ENCODE peak calls at places on chromosomes 3 and 15, in five cellular contexts. Y, U, M, H and F are unnamed samples.
A peak's percentile ranks its signal among the peaks of the same experiment; 100 is the strongest.

GRCh38 chr15:43082509-43082908 is 23.3 kb downstream of the UBR1 start:
- DNase-seq in Y (no peak), H (no peak), M (no peak), U (no peak), F (no peak)

GRCh38 chr3:184156522-184156955 is 1.4 kb downstream of the DVL3 start:
- DNase-seq in Y (peak; percentile 24), U (no peak), H (no peak), M (peak; percentile 91), F (no peak)

GRCh38 chr3:62252614-62253147 is 120.7 kb downstream of the FEZF2 start:
- DNase-seq in M (no peak), Y (no peak), H (no peak), U (no peak), F (no peak)

GRCh38 chr3:193149998-193150397 is 91.0 kb upstream of the PLAAT1 start:
- DNase-seq in Y (no peak), M (no peak), U (no peak), H (no peak), F (no peak)

GRCh38 chr3:119559441-119559963 is at the start of gene CD80:
- DNase-seq in Y (peak; percentile 45), U (peak; percentile 65), M (no peak), H (peak; percentile 14), F (no peak)

GRCh38 chr3:194351080-194351672 is at the start of gene CPN2:
- DNase-seq in U (no peak), M (peak; percentile 42), Y (no peak), H (no peak), F (no peak)

GRCh38 chr15:85154061-85154460 is 172.4 kb downstream of the PDE8A start:
- DNase-seq in U (no peak), Y (no peak), M (no peak), H (no peak), F (no peak)

GRCh38 chr15:58490405-58491150 is 58.8 kb downstream of the LIPC start:
- DNase-seq in U (no peak), H (no peak), M (peak; percentile 88), Y (no peak), F (no peak)

GRCh38 chr3:30650348-30650995 is 44.1 kb downstream of the TGFBR2 start:
- DNase-seq in M (no peak), H (no peak), U (no peak), Y (no peak), F (no peak)

GRCh38 chr15:47384776-47385175 is 332.5 kb upstream of the SEMA6D start:
- DNase-seq in H (no peak), U (no peak), Y (no peak), M (no peak), F (no peak)

GRCh38 chr15:73564255-73564654 is 68.9 kb downstream of the NPTN start:
- DNase-seq in U (peak; percentile 43), Y (no peak), H (no peak), M (no peak), F (no peak)

GRCh38 chr3:138062626-138063025 is 52.7 kb downstream of the CLDN18 start:
- DNase-seq in M (no peak), Y (no peak), H (no peak), U (no peak), F (no peak)

GRCh38 chr15:23645379-23646164 is 2.1 kb downstream of the MAGEL2 start:
- DNase-seq in Y (peak; percentile 29), M (no peak), U (no peak), H (peak; percentile 25), F (no peak)

GRCh38 chr3:50573566-50574279 is 4.4 kb downstream of the HEMK1 start:
- DNase-seq in U (no peak), M (no peak), Y (no peak), H (no peak), F (no peak)

GRCh38 chr15:65409284-65409631 is 13.5 kb downstream of the IGDCC4 start:
- DNase-seq in Y (no peak), U (no peak), H (no peak), M (no peak), F (no peak)

GRCh38 chr15:51312754-51313390 is 25.5 kb downstream of the CYP19A1 start:
- DNase-seq in M (no peak), Y (no peak), H (no peak), U (peak; percentile 29), F (no peak)

GRCh38 chr15:59998256-59999063 is 5.7 kb upstream of the FOXB1 start:
- DNase-seq in H (no peak), M (no peak), Y (no peak), U (no peak), F (no peak)

GRCh38 chr3:59006791-59007517 is 42.9 kb downstream of the CFAP20DC start:
- DNase-seq in Y (no peak), M (peak; percentile 87), U (no peak), H (no peak), F (no peak)

GRCh38 chr3:72449551-72449950 is 398.7 kb downstream of the SHQ1 start:
- DNase-seq in U (no peak), H (no peak), M (no peak), Y (no peak), F (no peak)

GRCh38 chr15:80152896-80153876 is at the start of gene FAH:
- DNase-seq in H (no peak), Y (no peak), U (no peak), M (peak; percentile 91), F (peak; percentile 90)

GRCh38 chr3:150150633-150151032 is 179.9 kb upstream of the PFN2 start:
- DNase-seq in U (no peak), Y (no peak), M (no peak), H (no peak), F (no peak)

GRCh38 chr15:45384700-45385099 is 6.4 kb upstream of the GATM start:
- DNase-seq in Y (no peak), M (no peak), U (no peak), H (no peak), F (no peak)

GRCh38 chr3:107410606-107411005 is 33.4 kb downstream of the CCDC54 start:
- DNase-seq in U (no peak), Y (no peak), M (no peak), H (no peak), F (no peak)

GRCh38 chr15:33119865-33120264 is 74.6 kb downstream of the FMN1 start:
- DNase-seq in M (no peak), U (no peak), Y (no peak), H (no peak), F (no peak)

GRCh38 chr3:56980283-56980682 is 80.2 kb upstream of the SPATA12 start:
- DNase-seq in Y (no peak), H (no peak), U (no peak), M (no peak), F (no peak)

GRCh38 chr15:70048196-70048565 is 49.5 kb downstream of the TLE3 start:
- DNase-seq in M (no peak), U (no peak), Y (no peak), H (no peak), F (peak; percentile 35)

GRCh38 chr3:197014942-197015575 is 14.6 kb downstream of the MELTF start:
- DNase-seq in U (no peak), M (peak; percentile 70), H (no peak), Y (no peak), F (peak; percentile 61)

GRCh38 chr3:186613637-186614265 is 891 bp downstream of the AHSG start:
- DNase-seq in H (no peak), U (no peak), Y (no peak), M (no peak), F (no peak)

GRCh38 chr15:96329403-96329981 is 1.0 kb upstream of the NR2F2 start:
- DNase-seq in Y (no peak), H (no peak), U (no peak), M (peak; percentile 61), F (no peak)